ENCODE peak calls at places on chromosomes 11 and 22, in seven cellular contexts. S is EH, B is RCC 7860, J is left lobe of liver, Z is epithelial cell of esophagus, M is aorta, W is GM19239. X is an unnamed sample.

GRCh38 chr11:122709042-122709760 is 53.7 kb downstream of the UBASH3B start:
- DNase-seq in S (peak; percentile 91), B (peak; percentile 64), J (no peak), Z (peak; percentile 64), M (no peak), W (no peak), X (no peak)

GRCh38 chr22:46557736-46558480 is 20.5 kb upstream of the CELSR1 start:
- DNase-seq in S (no peak), B (no peak), J (peak; percentile 73), Z (peak; percentile 86), M (peak; percentile 47), W (no peak), X (no peak)

GRCh38 chr11:10158461-10158860 is 135.6 kb downstream of the SBF2 start:
- DNase-seq in S (peak; percentile 20), B (no peak), J (no peak), Z (peak; percentile 21), M (no peak), W (no peak), X (no peak)

GRCh38 chr11:72456651-72457050 is 22.3 kb upstream of the CLPB start:
- DNase-seq in S (no peak), B (no peak), J (no peak), Z (no peak), M (no peak), W (no peak), X (no peak)

GRCh38 chr11:66885469-66886316 is 28.8 kb downstream of the LRFN4 start:
- DNase-seq in S (no peak), B (no peak), J (no peak), Z (no peak), M (no peak), W (no peak), X (no peak)

GRCh38 chr22:35116817-35117216 is 50.9 kb downstream of the ISX start:
- DNase-seq in S (no peak), B (no peak), J (no peak), Z (no peak), M (no peak), W (no peak), X (no peak)

GRCh38 chr11:47184711-47185304 is 1.4 kb downstream of the PACSIN3 start:
- DNase-seq in S (no peak), B (no peak), J (peak; percentile 93), Z (peak; percentile 40), M (no peak), W (no peak), X (no peak)

GRCh38 chr11:70243912-70244652 is 26.4 kb upstream of the PPFIA1 start:
- DNase-seq in S (peak; percentile 38), B (no peak), J (no peak), Z (peak; percentile 48), M (no peak), W (no peak), X (no peak)

GRCh38 chr11:72239849-72240460 is 4.0 kb downstream of the PHOX2A start:
- DNase-seq in S (peak; percentile 12), B (no peak), J (no peak), Z (peak; percentile 45), M (peak; percentile 88), W (no peak), X (no peak)

GRCh38 chr22:31363885-31364284 is 17.7 kb upstream of the PATZ1 start:
- DNase-seq in S (no peak), B (no peak), J (no peak), Z (no peak), M (peak; percentile 32), W (no peak), X (no peak)

GRCh38 chr11:45152740-45153595 is 6.5 kb downstream of the PRDM11 start:
- DNase-seq in S (no peak), B (no peak), J (no peak), Z (no peak), M (peak; percentile 48), W (no peak), X (no peak)

GRCh38 chr11:120401506-120401905 is 65.3 kb downstream of the ARHGEF12 start:
- DNase-seq in S (no peak), B (no peak), J (no peak), Z (peak; percentile 56), M (no peak), W (no peak), X (no peak)

GRCh38 chr11:27703453-27703852 is 3.2 kb upstream of the BDNF start:
- DNase-seq in S (peak; percentile 63), B (peak; percentile 24), J (no peak), Z (no peak), M (no peak), W (no peak), X (peak; percentile 17)

GRCh38 chr11:86151188-86152005 is 82.5 kb upstream of the PICALM start:
- DNase-seq in S (peak; percentile 62), B (peak; percentile 79), J (no peak), Z (peak; percentile 41), M (peak; percentile 90), W (no peak), X (peak; percentile 68)

GRCh38 chr22:27124336-27125023 is 467.1 kb downstream of the MIAT start:
- DNase-seq in S (no peak), B (no peak), J (no peak), Z (no peak), M (no peak), W (no peak), X (no peak)

GRCh38 chr22:44361391-44362126 is 48.8 kb upstream of the SHISAL1 start:
- DNase-seq in S (no peak), B (no peak), J (no peak), Z (peak; percentile 85), M (peak; percentile 63), W (no peak), X (no peak)

GRCh38 chr11:58762284-58763119 is 30.8 kb upstream of the GLYAT start:
- DNase-seq in S (no peak), B (no peak), J (peak; percentile 88), Z (no peak), M (no peak), W (no peak), X (no peak)

GRCh38 chr11:116257871-116258270 is 514.9 kb downstream of the BUD13 start:
- DNase-seq in S (no peak), B (no peak), J (no peak), Z (no peak), M (no peak), W (no peak), X (no peak)

GRCh38 chr11:1834791-1835670 is at the start of gene SYT8:
- DNase-seq in S (no peak), B (no peak), J (no peak), Z (no peak), M (no peak), W (no peak), X (no peak)

GRCh38 chr11:84437129-84438123 is 1151.3 kb upstream of the CCDC90B start:
- DNase-seq in S (no peak), B (no peak), J (no peak), Z (peak; percentile 45), M (no peak), W (peak; percentile 0), X (no peak)

GRCh38 chr11:88535266-88535665 is 197.7 kb upstream of the CTSC start:
- DNase-seq in S (peak; percentile 28), B (no peak), J (no peak), Z (no peak), M (no peak), W (no peak), X (no peak)

GRCh38 chr11:102276302-102277182 is 40.7 kb upstream of the BIRC3 start:
- DNase-seq in S (peak; percentile 78), B (no peak), J (no peak), Z (no peak), M (no peak), W (no peak), X (peak; percentile 51)

GRCh38 chr11:1200611-1201191 is 22.2 kb upstream of the MUC5B start:
- DNase-seq in S (no peak), B (no peak), J (peak; percentile 31), Z (no peak), M (peak; percentile 64), W (no peak), X (no peak)

X was measured in endothelial cell of umbilical vein.